ENCODE peak calls at places on chromosome 11, in five cellular contexts. Q is uterus, Y is heart right ventricle, K is neural crest cell, A is GM23338. W is an unnamed sample.

GRCh38 chr11:28243057-28243456 is 134.9 kb downstream of the METTL15 start:
- DNase-seq in Q (no peak), Y (no peak), K (no peak), A (no peak), W (no peak)

GRCh38 chr11:128550967-128551522 is 36.3 kb downstream of the ETS1 start:
- DNase-seq in Q (no peak), Y (no peak), K (no peak), A (no peak), W (no peak)

GRCh38 chr11:38416141-38416540 is 1818.1 kb upstream of the RAG2 start:
- DNase-seq in Q (no peak), Y (no peak), K (no peak), A (no peak), W (no peak)

GRCh38 chr11:115391598-115391997 is 112.6 kb downstream of the CADM1 start:
- DNase-seq in Q (no peak), Y (no peak), K (no peak), A (peak; percentile 32), W (no peak)

GRCh38 chr11:37817727-37818270 is 1219.8 kb upstream of the RAG2 start:
- DNase-seq in Q (no peak), Y (no peak), K (no peak), A (no peak), W (no peak)

GRCh38 chr11:87232320-87232719 is 194.6 kb downstream of the TMEM135 start:
- DNase-seq in Q (no peak), Y (no peak), K (no peak), A (no peak), W (no peak)

GRCh38 chr11:128764617-128765095 is 70.8 kb downstream of the FLI1 start:
- DNase-seq in Q (no peak), Y (no peak), K (no peak), A (no peak), W (no peak)

GRCh38 chr11:14905104-14906033 is 13.3 kb upstream of the CYP2R1 start:
- DNase-seq in Q (peak; percentile 22), Y (peak; percentile 36), K (no peak), A (peak; percentile 93), W (no peak)

GRCh38 chr11:115643491-115643995 is 139.3 kb upstream of the CADM1 start:
- DNase-seq in Q (no peak), Y (no peak), K (no peak), A (no peak), W (no peak)

GRCh38 chr11:103601230-103601846 is 435.1 kb upstream of the DDI1 start:
- DNase-seq in Q (no peak), Y (peak; percentile 11), K (peak; percentile 17), A (peak; percentile 83), W (no peak)

DNA sequence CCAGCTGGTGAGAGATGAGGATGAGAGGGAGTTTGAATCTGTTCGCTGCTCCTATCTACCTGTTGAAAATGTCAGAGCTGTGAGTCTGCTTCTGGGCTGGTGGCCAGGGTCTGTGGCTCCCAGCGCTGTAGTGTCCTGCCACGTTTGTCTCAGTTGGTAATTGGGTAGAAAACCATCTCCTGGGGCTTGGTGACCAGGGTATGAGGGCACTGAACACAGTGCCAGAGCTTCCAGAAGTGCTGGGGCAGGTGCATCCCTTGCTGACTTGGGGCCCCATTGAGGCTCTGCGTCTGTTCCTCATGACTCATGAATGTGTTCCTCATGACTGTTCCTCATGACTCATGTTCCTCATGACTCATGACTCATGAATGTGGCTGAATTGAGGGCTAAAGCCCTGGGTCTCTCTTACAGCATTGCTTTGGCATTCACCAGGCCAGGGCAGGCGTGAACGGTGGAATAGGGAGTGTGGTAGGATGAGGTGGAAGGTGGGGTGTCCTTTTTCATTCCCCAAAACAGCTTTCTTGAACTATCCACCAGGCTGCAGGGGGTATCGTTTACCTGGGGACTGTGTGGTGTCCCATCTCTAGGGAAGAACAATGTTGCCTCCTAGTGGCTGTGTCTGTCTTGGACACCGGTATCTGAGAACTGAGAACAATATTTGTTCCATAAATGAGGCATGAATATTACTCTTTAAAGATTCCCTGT is 139.5 kb downstream of the COMMD9 start:
- DNase-seq in Q (peak; percentile 38), Y (peak; percentile 23), K (no peak), A (peak; percentile 69), W (peak; percentile 86)
- TF ChIP-seq CTCF in Q (peak; percentile 5), Y (peak; percentile 37), K (peak; percentile 57), A (peak; percentile 57), W (peak; percentile 62)

DNA sequence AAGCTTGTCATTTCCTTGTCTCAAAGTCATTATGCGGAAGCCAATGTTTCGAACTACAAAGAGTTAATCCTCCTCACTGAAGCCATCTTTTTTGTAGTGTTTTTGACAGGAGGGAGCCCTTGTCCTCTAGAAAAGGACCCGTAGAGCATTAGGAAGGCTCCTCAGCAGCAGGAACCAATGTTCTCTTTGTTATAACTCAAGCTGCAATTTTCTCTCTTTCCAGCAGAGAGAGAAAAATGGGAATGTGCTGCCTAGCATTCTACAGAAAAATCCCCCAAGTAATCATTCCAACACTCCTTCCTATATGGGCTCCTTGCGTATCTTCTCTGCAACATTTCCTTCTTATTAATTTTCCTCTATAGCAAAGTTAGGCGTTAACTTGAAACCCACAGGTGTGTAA is 30.6 kb downstream of the SC5D start:
- DNase-seq in Q (no peak), Y (no peak), K (no peak), A (peak; percentile 53), W (no peak)
- TF ChIP-seq CTCF in Q (no peak), Y (peak; percentile 9), K (no peak), A (peak; percentile 21), W (no peak)

DNA sequence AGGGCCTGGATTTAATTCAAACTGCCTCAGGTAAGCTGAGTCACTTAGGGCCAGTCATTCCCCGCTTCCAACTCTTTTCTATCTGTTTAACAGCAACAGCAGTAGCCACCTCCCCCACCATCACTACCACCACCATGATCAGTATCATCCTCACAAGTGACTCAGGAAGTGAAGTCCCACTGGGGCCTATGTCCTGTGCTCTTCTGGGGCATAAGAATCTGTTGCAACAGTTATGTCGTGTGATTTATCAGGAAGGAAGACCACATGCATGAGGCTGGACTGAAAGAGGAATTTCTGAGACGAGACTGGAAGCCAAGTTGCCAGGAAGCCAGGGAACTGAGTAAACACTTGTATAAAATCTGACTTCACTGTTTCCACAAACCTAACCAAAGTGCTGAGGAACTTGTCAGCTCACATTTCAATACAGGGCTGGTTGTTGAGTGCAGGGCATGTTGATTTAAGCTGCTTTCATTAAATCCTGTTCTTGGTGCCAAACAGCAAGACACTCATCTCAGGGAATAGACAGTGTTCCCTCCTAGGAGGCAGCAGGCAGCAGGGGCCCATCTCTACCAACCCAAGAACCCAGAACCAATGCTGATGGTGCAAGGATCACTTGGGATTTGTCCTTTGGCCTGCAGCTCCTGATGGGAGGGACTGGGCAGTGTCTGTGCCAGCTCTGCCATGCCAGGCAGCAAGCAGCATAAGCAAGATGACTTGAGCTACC is 226.7 kb upstream of the NARS2 start:
- DNase-seq in Q (peak; percentile 40), Y (peak; percentile 45), K (no peak), A (no peak), W (no peak)
- TF ChIP-seq CTCF in Q (no peak), Y (no peak), K (no peak), A (no peak), W (peak; percentile 17)

DNA sequence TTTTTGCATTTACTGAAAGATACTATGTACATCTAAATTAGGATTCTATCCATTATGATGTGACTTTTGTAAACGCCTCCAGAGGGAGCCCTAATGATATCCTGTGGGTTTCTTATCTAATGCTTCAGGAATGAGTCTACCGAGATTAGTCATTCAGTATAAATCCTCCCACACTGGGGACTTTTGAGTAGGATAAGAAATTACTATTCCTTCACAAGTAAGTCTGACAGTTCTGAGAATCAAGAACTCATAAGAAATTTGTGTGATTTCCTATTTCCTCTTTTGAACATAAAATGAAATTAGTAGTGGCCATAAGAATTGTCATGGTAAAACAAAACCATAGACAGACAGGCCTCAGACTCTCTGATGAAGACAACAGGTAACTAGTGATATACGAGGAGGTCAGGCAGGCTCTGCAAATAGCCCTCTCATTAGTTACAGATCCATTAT is 10.0 kb upstream of the OR5M1 start:
- DNase-seq in Q (no peak), Y (no peak), K (no peak), A (peak; percentile 83), W (no peak)
- TF ChIP-seq CTCF in Q (no peak), Y (peak; percentile 42), K (peak; percentile 71), A (peak; percentile 86), W (peak; percentile 38)

GRCh38 chr11:79461144-79461543 is 20.3 kb upstream of the TENM4 start:
- DNase-seq in Q (no peak), Y (peak; percentile 27), K (no peak), A (peak; percentile 71), W (no peak)
- TF ChIP-seq CTCF in Q (no peak), Y (peak; percentile 59), K (peak; percentile 71), A (peak; percentile 75), W (peak; percentile 67)

GRCh38 chr11:57703341-57703740 is 8.7 kb downstream of the MED19 start:
- DNase-seq in Q (no peak), Y (no peak), K (no peak), A (no peak), W (no peak)

GRCh38 chr11:57704932-57705331 is 7.1 kb downstream of the MED19 start:
- DNase-seq in Q (no peak), Y (no peak), K (no peak), A (no peak), W (no peak)

GRCh38 chr11:57698843-57699365 is 13.1 kb downstream of the MED19 start:
- DNase-seq in Q (no peak), Y (no peak), K (no peak), A (no peak), W (no peak)

GRCh38 chr11:57699813-57700212 is 12.2 kb downstream of the MED19 start:
- DNase-seq in Q (no peak), Y (no peak), K (no peak), A (peak; percentile 41), W (no peak)

GRCh38 chr11:57700425-57700824 is 11.6 kb downstream of the MED19 start:
- DNase-seq in Q (no peak), Y (no peak), K (no peak), A (peak; percentile 36), W (no peak)
- TF ChIP-seq CTCF in Q (no peak), Y (no peak), K (no peak), A (peak; percentile 23), W (no peak)

DNA sequence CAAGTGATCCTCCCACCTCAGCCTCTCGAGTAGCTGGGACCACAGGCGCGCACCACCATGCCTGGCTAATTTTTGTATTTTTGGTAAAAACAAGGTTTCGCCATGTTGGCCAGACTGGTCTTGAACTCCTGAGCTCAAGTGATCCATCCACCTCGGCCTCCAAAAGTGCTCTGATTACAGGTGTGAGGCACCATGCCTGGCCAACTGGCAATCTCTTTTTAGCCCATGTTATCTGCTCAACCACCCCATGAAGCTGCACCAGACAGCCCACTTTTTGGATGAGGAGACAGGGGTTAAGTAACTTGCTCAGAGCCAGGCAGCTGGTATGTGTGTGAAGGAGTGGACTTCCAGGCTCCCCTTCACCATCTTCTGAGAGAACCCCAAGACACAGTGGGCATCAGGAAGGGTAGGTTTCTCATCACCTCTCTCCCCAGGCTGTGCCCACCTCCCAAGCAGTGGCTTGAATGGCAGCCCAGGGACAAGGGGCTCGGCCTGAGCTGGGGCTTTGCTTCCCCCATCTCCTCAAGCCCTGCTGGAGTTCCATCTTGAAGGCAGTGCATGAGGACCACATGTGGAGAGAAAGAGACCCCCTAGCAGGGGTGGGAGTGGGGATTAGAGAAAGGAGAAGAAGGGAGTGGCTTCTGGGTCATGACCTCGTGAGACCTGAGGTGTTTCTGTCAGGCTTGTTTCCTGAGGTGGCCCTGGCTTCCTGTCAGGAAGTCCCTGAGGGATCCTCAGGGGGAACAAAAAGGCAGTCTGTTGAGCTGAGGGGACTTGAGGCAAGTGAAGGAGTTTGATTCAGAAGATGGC is 87.5 kb upstream of the PARVA start:
- DNase-seq in Q (no peak), Y (no peak), K (no peak), A (no peak), W (peak; percentile 56)
- TF ChIP-seq CTCF in Q (no peak), Y (no peak), K (no peak), A (no peak), W (no peak)